ENCODE peak calls at places on chromosomes 5 and 9, in five cellular contexts. W is K562, U is A549, Z is HepG2, S is GM12878. R is an unnamed sample.

GRCh38 chr5:82165740-82166530 is 112.2 kb downstream of the RPS23 start:
- DNase-seq in Z (peak; percentile 71), W (peak; percentile 32), U (peak; percentile 93), S (peak; percentile 39), R (peak; percentile 27)

GRCh38 chr5:142280066-142281011 is 44.5 kb downstream of the SPRY4 start:
- DNase-seq in U (no peak), Z (peak; percentile 83), S (no peak), W (peak; percentile 51), R (peak; percentile 69)

GRCh38 chr5:174937201-174938130 is 213.1 kb downstream of the MSX2 start:
- DNase-seq in Z (no peak), W (no peak), S (no peak), U (no peak), R (no peak)

GRCh38 chr5:123297866-123298265 is 125.3 kb downstream of the CEP120 start:
- DNase-seq in Z (no peak), U (no peak), W (no peak), S (no peak), R (no peak)

GRCh38 chr5:122030251-122030650 is 47.8 kb downstream of the LOX start:
- DNase-seq in U (peak; percentile 7), W (no peak), S (no peak), Z (peak; percentile 27), R (no peak)

GRCh38 chr9:115135786-115136185 is 17.8 kb upstream of the TNC start:
- DNase-seq in Z (no peak), S (no peak), U (no peak), W (no peak), R (no peak)

GRCh38 chr5:69493235-69493925 is 790 bp downstream of the OCLN start:
- DNase-seq in Z (no peak), S (no peak), U (peak; percentile 51), W (no peak), R (peak; percentile 47)

GRCh38 chr5:26034813-26035212 is 1003.6 kb downstream of the CDH9 start:
- DNase-seq in W (no peak), U (no peak), Z (no peak), S (no peak), R (no peak)

GRCh38 chr9:117705386-117705785 is 1.2 kb downstream of the TLR4 start:
- DNase-seq in S (no peak), W (no peak), U (no peak), Z (no peak), R (no peak)

GRCh38 chr5:96680759-96681158 is 18.6 kb downstream of the CAST start:
- DNase-seq in W (no peak), U (no peak), S (no peak), Z (no peak), R (no peak)

GRCh38 chr9:127174386-127175318 is 52.2 kb upstream of the ANGPTL2 start:
- DNase-seq in W (no peak), S (no peak), Z (no peak), U (no peak), R (no peak)

GRCh38 chr9:72473474-72474241 is 47.8 kb upstream of the TMC1 start:
- DNase-seq in U (peak; percentile 36), W (no peak), Z (no peak), S (peak; percentile 48), R (no peak)

GRCh38 chr9:18393340-18394130 is 80.4 kb upstream of the ADAMTSL1 start:
- DNase-seq in W (no peak), Z (peak; percentile 1), U (peak; percentile 88), S (no peak), R (no peak)

GRCh38 chr5:169591636-169592035 is 8.1 kb downstream of the SPDL1 start:
- DNase-seq in S (no peak), W (no peak), Z (no peak), U (peak; percentile 38), R (no peak)

GRCh38 chr5:78734094-78734845 is 85.7 kb upstream of the LHFPL2 start:
- DNase-seq in Z (no peak), U (peak; percentile 48), W (no peak), S (no peak), R (no peak)

GRCh38 chr5:176170084-176170483 is 68.1 kb upstream of the SIMC1 start:
- DNase-seq in W (no peak), S (no peak), U (no peak), Z (no peak), R (no peak)

GRCh38 chr5:139862313-139862712 is 66.7 kb downstream of the PSD2 start:
- DNase-seq in S (peak; percentile 23), W (no peak), Z (no peak), U (no peak), R (no peak)

GRCh38 chr5:139861889-139862207 is 66.2 kb downstream of the PSD2 start:
- DNase-seq in S (no peak), Z (no peak), W (no peak), U (no peak), R (no peak)

GRCh38 chr5:139862803-139863202 is 67.2 kb downstream of the PSD2 start:
- DNase-seq in S (no peak), Z (no peak), U (no peak), W (peak; percentile 34), R (no peak)

GRCh38 chr5:139863855-139864558 is 68.4 kb downstream of the PSD2 start:
- DNase-seq in Z (peak; percentile 28), U (peak; percentile 49), S (no peak), W (peak; percentile 74), R (peak; percentile 81)

DNA sequence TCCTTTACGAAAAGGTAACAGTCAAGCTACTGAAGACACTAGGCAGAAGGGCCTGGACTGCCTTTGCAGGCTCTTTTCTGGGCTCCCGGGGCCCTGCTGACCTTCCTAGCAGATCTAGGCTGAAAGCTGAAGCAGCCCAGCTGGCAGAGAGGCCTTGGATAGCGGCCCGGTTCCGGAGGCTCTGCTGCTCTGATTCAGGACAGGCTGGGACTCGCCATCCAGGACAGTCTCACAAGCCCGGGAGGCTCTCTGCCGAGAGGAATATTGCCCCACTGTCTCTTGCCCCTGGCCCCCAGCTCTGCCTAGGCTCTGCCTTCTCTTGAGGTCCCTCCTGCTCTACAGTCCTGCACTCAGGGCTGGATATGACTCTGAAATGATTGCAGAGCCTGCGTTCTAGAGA is 67.8 kb downstream of the PSD2 start:
- DNase-seq in W (no peak), Z (no peak), S (no peak), U (no peak), R (no peak)
- TF ChIP-seq ESRRA in W (no peak), Z (no peak), S (no peak), U (no peak), R (no peak)

GRCh38 chr9:83699615-83700014 is 8.1 kb downstream of the UBQLN1 start:
- DNase-seq in S (no peak), Z (no peak), U (no peak), W (no peak), R (no peak)

GRCh38 chr9:83698976-83699585 is 8.7 kb downstream of the UBQLN1 start:
- DNase-seq in S (no peak), U (no peak), Z (no peak), W (no peak), R (no peak)

GRCh38 chr9:83701286-83701685 is 6.5 kb downstream of the UBQLN1 start:
- DNase-seq in W (no peak), Z (no peak), U (no peak), S (no peak), R (no peak)

GRCh38 chr9:83706703-83707517 is 848 bp downstream of the UBQLN1 start:
- DNase-seq in S (no peak), Z (peak; percentile 30), U (peak; percentile 28), W (peak; percentile 31), R (peak; percentile 74)

GRCh38 chr9:83701769-83702168 is 6.0 kb downstream of the UBQLN1 start:
- DNase-seq in W (no peak), Z (no peak), U (peak; percentile 11), S (no peak), R (no peak)
- TF ChIP-seq ESRRA in W (no peak), Z (no peak), U (no peak), S (no peak), R (no peak)

GRCh38 chr5:10324519-10325370 is 17.0 kb upstream of the CMBL start:
- DNase-seq in S (no peak), W (peak; percentile 55), Z (no peak), U (no peak), R (no peak)

GRCh38 chr5:10320793-10321192 is 13.1 kb upstream of the CMBL start:
- DNase-seq in U (no peak), Z (no peak), S (no peak), W (peak; percentile 61), R (no peak)

GRCh38 chr5:10328323-10328722 is 20.6 kb upstream of the CMBL start:
- DNase-seq in W (no peak), S (no peak), U (no peak), Z (no peak), R (no peak)

GRCh38 chr5:10321882-10322281 is 14.2 kb upstream of the CMBL start:
- DNase-seq in U (no peak), Z (no peak), W (peak; percentile 5), S (no peak), R (no peak)

DNA sequence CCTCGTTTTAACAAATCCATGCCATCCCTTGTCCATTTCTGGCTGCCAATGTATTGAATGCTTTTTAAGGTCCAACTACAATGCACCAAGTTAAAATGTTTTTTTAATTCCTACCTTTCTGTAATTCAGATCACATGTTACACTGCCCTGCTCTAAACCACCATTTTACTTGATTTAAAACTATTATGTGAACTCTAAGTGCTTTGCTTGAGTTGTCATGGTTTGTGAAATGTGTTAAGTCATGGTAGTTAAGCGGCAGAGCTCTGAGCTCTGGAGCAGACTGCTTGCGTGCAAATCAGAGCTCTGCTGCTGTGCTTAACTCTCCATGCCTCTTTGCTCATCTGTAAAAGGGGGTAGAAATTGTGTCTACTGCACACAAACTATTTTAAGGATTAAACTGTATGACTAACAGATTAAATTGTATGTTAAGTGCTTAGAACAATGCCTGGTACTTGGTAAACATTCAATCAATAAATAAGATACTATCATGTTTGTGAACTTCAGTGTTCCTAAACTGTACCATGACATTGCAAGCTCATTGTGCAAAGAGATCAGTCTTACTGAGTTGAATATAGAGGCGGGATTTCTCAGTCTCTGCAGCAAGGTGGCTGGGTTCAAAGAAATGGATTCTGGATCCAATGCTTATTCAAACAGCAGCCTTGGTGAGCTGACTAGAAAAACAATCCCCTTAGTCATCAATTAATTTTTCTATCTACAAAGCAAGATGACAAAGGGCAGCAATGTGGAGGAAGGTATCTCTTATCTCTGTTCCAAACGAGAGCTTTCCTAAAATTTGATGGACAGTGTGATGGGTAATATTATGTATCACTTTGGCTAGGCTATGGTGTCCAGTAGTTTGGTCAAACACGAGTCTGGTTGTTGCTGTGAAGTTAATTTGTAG is 16.1 kb upstream of the CMBL start:
- DNase-seq in U (no peak), W (peak; percentile 42), Z (peak; percentile 30), S (no peak), R (no peak)
- TF ChIP-seq ESRRA in U (no peak), W (no peak), Z (no peak), S (no peak), R (no peak)

DNA sequence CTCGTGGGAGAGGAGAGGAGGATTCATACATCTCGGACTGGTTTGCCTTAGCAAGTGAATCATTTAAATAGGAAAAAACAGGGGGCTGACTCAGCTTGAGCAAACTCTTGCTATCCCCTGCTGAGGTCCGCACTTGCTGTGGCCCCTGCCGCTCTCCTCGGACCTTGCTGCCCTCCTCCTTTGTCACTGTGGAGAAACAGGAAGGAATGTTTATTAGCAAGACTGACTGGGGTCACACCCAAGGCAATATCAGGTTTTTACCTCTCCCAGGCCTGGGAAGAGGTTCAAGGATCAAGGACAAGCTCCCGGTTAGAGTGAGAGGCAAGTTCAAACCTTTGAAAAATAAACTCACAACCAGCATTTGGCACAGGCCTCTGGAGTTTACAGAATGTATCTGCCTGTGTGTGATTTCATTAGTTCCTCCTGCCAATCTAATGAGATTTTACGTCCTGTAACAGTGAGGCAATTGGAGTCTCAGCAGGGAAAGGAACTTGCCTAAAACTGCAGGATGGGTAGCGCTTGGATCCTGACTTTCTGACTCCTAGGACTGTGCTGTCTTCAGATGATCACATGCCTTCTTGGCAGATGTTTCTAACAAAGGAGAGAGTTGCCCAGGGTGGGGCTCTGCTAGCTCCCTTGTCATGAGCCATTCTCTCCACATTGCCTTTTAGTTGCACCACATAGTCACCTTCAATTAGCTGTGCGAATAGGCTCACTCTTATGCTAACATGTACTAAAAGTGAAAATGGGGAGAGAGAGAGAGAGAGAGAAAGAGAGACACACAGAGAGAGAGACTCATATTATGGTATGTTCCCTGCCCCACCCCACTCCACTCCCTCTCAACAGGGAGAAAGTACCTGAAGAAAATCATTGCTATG is 108.6 kb upstream of the CDKN2B start:
- DNase-seq in S (no peak), Z (peak; percentile 57), W (no peak), U (no peak), R (peak; percentile 32)
- TF ChIP-seq ESRRA in S (no peak), Z (no peak), W (no peak), U (no peak), R (no peak)